ENCODE peak calls at places on chromosomes 11 and 22, in four cellular contexts. B is AML-193; J is effector memory CD8-positive, alpha-beta T cell; T is activated CD8-positive, alpha-beta memory T cell treated with anti-CD3 and anti-CD28 coated beads for 24 hours. C is an unnamed sample.

GRCh38 chr11:42462558-42463310 is 849.1 kb upstream of the API5 start:
- DNase-seq in B (no peak), J (no peak), T (no peak), C (no peak)

GRCh38 chr11:2929511-2929879 is 275 bp upstream of the PHLDA2 start:
- DNase-seq in B (no peak), J (no peak), T (peak; percentile 76), C (no peak)

GRCh38 chr11:118547132-118547531 is 16.1 kb downstream of the TMEM25 start:
- DNase-seq in B (no peak), J (no peak), T (no peak), C (no peak)

GRCh38 chr11:95443386-95443785 is 212.4 kb upstream of the SESN3 start:
- DNase-seq in B (no peak), J (no peak), T (no peak), C (peak; percentile 19)

GRCh38 chr22:26970809-26971394 is 313.5 kb downstream of the MIAT start:
- DNase-seq in B (no peak), J (no peak), T (no peak), C (no peak)

GRCh38 chr11:96893988-96894387 is 504.2 kb downstream of the JRKL start:
- DNase-seq in B (no peak), J (no peak), T (no peak), C (no peak)

GRCh38 chr11:112285918-112286317 is 25.3 kb upstream of the PLET1 start:
- DNase-seq in B (no peak), J (no peak), T (no peak), C (no peak)

GRCh38 chr11:70828498-70829159 is 423.7 kb downstream of the SHANK2 start:
- DNase-seq in B (no peak), J (no peak), T (no peak), C (no peak)

GRCh38 chr11:113839842-113840241 is 35.5 kb downstream of the USP28 start:
- DNase-seq in B (no peak), J (no peak), T (no peak), C (no peak)

GRCh38 chr22:45608763-45609180 is 62.9 kb upstream of the ATXN10 start:
- DNase-seq in B (no peak), J (peak; percentile 21), T (no peak), C (peak; percentile 12)

GRCh38 chr11:105269862-105270261 is 130.3 kb upstream of the CARD18 start:
- DNase-seq in B (no peak), J (no peak), T (no peak), C (no peak)

GRCh38 chr11:97451441-97451840 is 1061.6 kb downstream of the JRKL start:
- DNase-seq in B (no peak), J (no peak), T (no peak), C (no peak)